ENCODE peak calls at places on chromosomes 4 and X, in four cellular contexts. T, S, G and X are unnamed samples. For H3K4me1, the result is how much of the 10 kb centered on the place peaks cover.

GRCh38 chrX:80765226-80765625 is 44.5 kb downstream of the BRWD3 start:
- DNase-seq in T (no peak), S (no peak), G (no peak), X (no peak)

GRCh38 chr4:81405900-81406401 is 65.8 kb downstream of the RASGEF1B start:
- DNase-seq in T (peak), S (no peak), G (no peak), X (no peak)

GRCh38 chr4:105633241-105633640 is 75.2 kb downstream of the INTS12 start:
- DNase-seq in T (no peak), S (no peak), G (no peak), X (no peak)

GRCh38 chr4:47662975-47663374 is 174.9 kb downstream of the CORIN start:
- DNase-seq in T (peak), S (no peak), G (no peak), X (no peak)

GRCh38 chr4:41339812-41340809 is 83.4 kb downstream of the UCHL1 start:
- DNase-seq in T (no peak), S (no peak), G (peak), X (no peak)

GRCh38 chr4:109977854-109978501 is 65.3 kb downstream of the EGF start:
- DNase-seq in T (no peak), S (no peak), G (no peak), X (no peak)

GRCh38 chr4:155001229-155001628 is 207.2 kb upstream of the NPY2R start:
- DNase-seq in T (no peak), S (no peak), G (no peak), X (no peak)

GRCh38 chr4:25890653-25891485 is 23.2 kb upstream of the SMIM20 start:
- DNase-seq in T (no peak), S (no peak), G (no peak), X (no peak)

GRCh38 chr4:35793045-35793722 is 451.1 kb downstream of the ARAP2 start:
- DNase-seq in T (no peak), S (no peak), G (no peak), X (no peak)

GRCh38 chrX:55120767-55121358 is 32.0 kb downstream of the PAGE2 start:
- DNase-seq in T (no peak), S (no peak), G (no peak), X (no peak)

GRCh38 chrX:150200820-150201287 is 162.3 kb upstream of the MAMLD1 start:
- DNase-seq in T (no peak), S (no peak), G (peak), X (no peak)

GRCh38 chr4:30716158-30716557 is 4.0 kb upstream of the PCDH7 start:
- DNase-seq in T (no peak), S (no peak), G (no peak), X (no peak)

GRCh38 chrX:131723646-131724045 is 179.8 kb downstream of the OR13H1 start:
- DNase-seq in T (no peak), S (no peak), G (no peak), X (no peak)

GRCh38 chrX:84729809-84730208 is 227.6 kb upstream of the HDX start:
- DNase-seq in T (no peak), S (no peak), G (no peak), X (no peak)

GRCh38 chr4:148015468-148015867 is 283.6 kb downstream of the ARHGAP10 start:
- DNase-seq in T (no peak), S (no peak), G (no peak), X (no peak)

GRCh38 chrX:138128025-138128671 is 562.2 kb downstream of the ZIC3 start:
- DNase-seq in T (peak), S (no peak), G (no peak), X (no peak)

GRCh38 chr4:138494931-138495330 is 252.8 kb upstream of the SLC7A11 start:
- DNase-seq in T (no peak), S (no peak), G (no peak), X (no peak)

GRCh38 chr4:134028411-134028810 is 173.2 kb downstream of the PABPC4L start:
- DNase-seq in T (no peak), S (no peak), G (no peak), X (no peak)

GRCh38 chr4:102614801-102615200 is 113.6 kb downstream of the NFKB1 start:
- DNase-seq in T (no peak), S (no peak), G (no peak), X (no peak)

GRCh38 chr4:8201341-8201781 is 2.3 kb downstream of the SH3TC1 start:
- DNase-seq in T (no peak), S (no peak), G (no peak), X (no peak)
- H3K4me1 ChIP-seq in T (under half), S (half or more), G (under half), X (half or more)

DNA sequence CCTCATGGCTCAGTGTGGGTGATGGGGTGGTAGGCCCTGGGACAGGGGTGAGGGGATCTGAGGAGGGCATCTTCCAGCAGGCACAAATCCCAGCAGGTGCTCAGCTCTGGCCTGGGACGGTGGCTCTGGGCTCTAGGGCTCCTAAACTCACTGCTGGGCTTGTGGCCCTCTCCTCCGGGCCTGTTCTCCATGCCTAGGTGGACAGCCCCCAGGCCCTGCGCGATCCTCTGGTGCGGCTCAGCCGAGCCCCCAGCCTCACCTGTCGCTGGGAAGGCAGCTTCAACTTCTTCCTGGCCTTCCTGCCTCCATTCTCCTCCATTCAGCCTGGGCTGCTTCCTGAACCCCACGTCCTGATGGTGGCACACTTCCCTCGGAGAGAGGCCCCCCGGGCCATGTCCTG is 19.3 kb upstream of the FGFR3 start:
- DNase-seq in T (no peak), S (no peak), G (no peak), X (no peak)
- H3K4me1 ChIP-seq in T (under half), S (under half), G (under half), X (under half)

GRCh38 chr4:123786955-123787354 is 390.4 kb downstream of the SPRY1 start:
- DNase-seq in T (no peak), S (peak), G (peak), X (no peak)

GRCh38 chr4:123786159-123786915 is 389.7 kb downstream of the SPRY1 start:
- DNase-seq in T (no peak), S (no peak), G (no peak), X (no peak)

GRCh38 chr4:123788577-123788976 is 392.0 kb downstream of the SPRY1 start:
- DNase-seq in T (no peak), S (no peak), G (no peak), X (no peak)

GRCh38 chr4:123785515-123785914 is 388.9 kb downstream of the SPRY1 start:
- DNase-seq in T (peak), S (peak), G (peak), X (no peak)

GRCh38 chr4:123787710-123788109 is 391.1 kb downstream of the SPRY1 start:
- DNase-seq in T (no peak), S (no peak), G (no peak), X (no peak)
- H3K4me1 ChIP-seq in T (under half), S (under half), G (under half), X (under half)

DNA sequence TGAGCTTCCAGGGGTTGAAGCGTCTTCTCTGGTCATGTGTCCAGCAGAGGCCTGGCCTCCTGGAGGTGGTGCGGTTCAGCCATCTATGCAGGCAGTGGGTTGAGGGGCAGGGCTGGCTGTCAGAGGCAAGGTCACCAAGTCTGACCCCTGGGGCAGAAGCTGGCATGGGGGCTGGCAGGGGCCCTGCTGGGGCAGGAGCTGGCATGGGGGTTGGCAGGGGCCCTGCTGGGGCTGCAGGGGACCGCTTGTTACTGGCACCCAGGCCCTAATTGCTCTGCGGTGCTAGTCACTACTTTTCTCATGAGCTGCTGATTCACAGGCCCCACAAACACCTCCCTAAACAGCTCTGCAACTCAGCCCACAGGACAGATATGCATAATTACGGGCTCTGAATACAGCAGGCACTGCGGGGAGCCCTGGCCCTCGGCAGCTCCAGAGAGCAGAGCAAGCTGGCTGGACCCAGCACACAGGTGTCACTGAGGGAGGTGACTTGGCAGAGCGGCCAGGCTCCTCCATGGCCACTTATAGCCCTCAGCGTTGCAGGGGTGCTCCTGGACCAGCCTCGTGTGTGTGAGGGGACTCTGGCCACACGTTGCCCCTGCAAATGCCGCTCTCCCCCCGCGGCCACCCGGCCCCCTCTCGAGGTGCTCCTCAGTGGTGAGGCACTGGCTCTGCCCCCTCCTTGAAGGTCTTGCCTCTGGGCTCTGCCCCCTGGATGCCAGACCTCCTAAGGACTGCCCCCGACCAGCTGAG is 32.6 kb downstream of the CPLX1 start:
- DNase-seq in T (no peak), S (no peak), G (no peak), X (no peak)
- H3K4me1 ChIP-seq in T (under half), S (under half), G (under half), X (under half)

GRCh38 chr4:6889101-6889735 is 20.4 kb upstream of the TBC1D14 start:
- DNase-seq in T (no peak), S (no peak), G (peak), X (no peak)
- H3K4me1 ChIP-seq in T (under half), S (under half), G (under half), X (under half)

GRCh38 chrX:153495362-153495751 is 577 bp downstream of the BGN start:
- DNase-seq in T (no peak), S (peak), G (peak), X (no peak)

GRCh38 chrX:153492543-153492942 is 2.2 kb upstream of the BGN start:
- DNase-seq in T (no peak), S (no peak), G (no peak), X (no peak)

GRCh38 chrX:153494541-153495361 is at the start of gene BGN:
- DNase-seq in T (no peak), S (peak), G (peak), X (no peak)

GRCh38 chrX:153493085-153493484 is 1.7 kb upstream of the BGN start:
- DNase-seq in T (no peak), S (no peak), G (no peak), X (no peak)

GRCh38 chrX:153494061-153494460 is 719 bp upstream of the BGN start:
- DNase-seq in T (no peak), S (no peak), G (no peak), X (no peak)
- H3K4me1 ChIP-seq in T (under half), S (under half), G (under half), X (under half)